ENCODE peak calls at places on chromosomes 13 and 19, in nine cellular contexts. W is H1, N is K562, L is transverse colon, Z is esophagus muscularis mucosa, H is spleen, J is HCT116, M is sigmoid colon, C is stomach. V is an unnamed sample.

GRCh38 chr19:36097036-36097435 is 13.9 kb upstream of the OVOL3 start:
- DNase-seq in W (no peak), N (no peak), L (no peak), Z (no peak), H (no peak), J (no peak), M (no peak), C (no peak), V (no peak)

GRCh38 chr19:5128251-5128931 is 159.5 kb downstream of the KDM4B start:
- DNase-seq in W (no peak), N (peak), L (no peak), Z (no peak), H (no peak), J (no peak), M (peak), C (peak), V (no peak)

GRCh38 chr13:39023761-39024160 is 14.1 kb downstream of the PROSER1 start:
- DNase-seq in W (no peak), N (no peak), L (peak), Z (no peak), H (no peak), J (no peak), M (no peak), C (no peak), V (peak)

GRCh38 chr13:20425819-20426219 is 99.8 kb downstream of the CRYL1 start:
- DNase-seq in W (no peak), N (no peak), L (no peak), Z (peak), H (no peak), J (no peak), M (no peak), C (no peak), V (no peak)

GRCh38 chr19:5059191-5059579 is 90.3 kb downstream of the KDM4B start:
- DNase-seq in W (no peak), N (no peak), L (no peak), Z (no peak), H (no peak), J (no peak), M (no peak), C (no peak), V (peak)

GRCh38 chr13:111282425-111282824 is 38.0 kb upstream of the TEX29 start:
- DNase-seq in W (no peak), N (no peak), L (no peak), Z (peak), H (no peak), J (no peak), M (no peak), C (no peak), V (no peak)

GRCh38 chr19:48147597-48148175 is 22.5 kb downstream of the LIG1 start:
- DNase-seq in W (no peak), N (no peak), L (no peak), Z (no peak), H (no peak), J (no peak), M (no peak), C (no peak), V (no peak)

GRCh38 chr13:102012299-102013293 is 389.3 kb downstream of the FGF14 start:
- DNase-seq in W (no peak), N (no peak), L (no peak), Z (no peak), H (no peak), J (no peak), M (no peak), C (no peak), V (no peak)

GRCh38 chr19:14164088-14164487 is 27.7 kb upstream of the ASF1B start:
- DNase-seq in W (no peak), N (no peak), L (no peak), Z (no peak), H (no peak), J (no peak), M (no peak), C (no peak), V (no peak)

GRCh38 chr13:24651718-24652345 is 28.4 kb upstream of the ATP12A start:
- DNase-seq in W (no peak), N (no peak), L (peak), Z (no peak), H (no peak), J (no peak), M (no peak), C (no peak), V (no peak)

GRCh38 chr19:49567722-49568454 is 12.5 kb downstream of the NOSIP start:
- DNase-seq in W (no peak), N (no peak), L (peak), Z (no peak), H (no peak), J (no peak), M (no peak), C (no peak), V (no peak)

GRCh38 chr13:53010374-53011105 is 18.1 kb upstream of the OLFM4 start:
- DNase-seq in W (no peak), N (no peak), L (peak), Z (peak), H (no peak), J (no peak), M (no peak), C (peak), V (no peak)

GRCh38 chr19:17292301-17293074 is 10.7 kb downstream of the ABHD8 start:
- DNase-seq in W (peak), N (peak), L (peak), Z (peak), H (peak), J (peak), M (peak), C (peak), V (peak)

GRCh38 chr19:18377026-18377425 is 8.9 kb upstream of the GDF15 start:
- DNase-seq in W (no peak), N (no peak), L (no peak), Z (no peak), H (no peak), J (no peak), M (no peak), C (peak), V (no peak)

GRCh38 chr19:6536138-6536671 is 5.4 kb downstream of the TNFSF9 start:
- DNase-seq in W (no peak), N (peak), L (peak), Z (no peak), H (peak), J (peak), M (no peak), C (peak), V (peak)

GRCh38 chr19:47446534-47447469 is 24.9 kb downstream of the SLC8A2 start:
- DNase-seq in W (peak), N (peak), L (peak), Z (no peak), H (no peak), J (peak), M (no peak), C (peak), V (peak)

GRCh38 chr19:39232708-39233107 is 12.1 kb downstream of the IFNL3 start:
- DNase-seq in W (no peak), N (no peak), L (no peak), Z (no peak), H (no peak), J (no peak), M (no peak), C (no peak), V (no peak)

GRCh38 chr19:5832049-5832448 is 7.5 kb downstream of the FUT6 start:
- DNase-seq in W (no peak), N (no peak), L (no peak), Z (no peak), H (no peak), J (no peak), M (no peak), C (no peak), V (no peak)

GRCh38 chr19:51323481-51323891 is 12.0 kb downstream of the IGLON5 start:
- DNase-seq in W (no peak), N (no peak), L (no peak), Z (no peak), H (peak), J (no peak), M (no peak), C (no peak), V (peak)

GRCh38 chr13:47484564-47484963 is 516.5 kb downstream of the SUCLA2 start:
- DNase-seq in W (no peak), N (no peak), L (no peak), Z (no peak), H (no peak), J (no peak), M (no peak), C (no peak), V (no peak)

GRCh38 chr19:13100031-13100588 is 2.5 kb downstream of the LYL1 start:
- DNase-seq in W (no peak), N (no peak), L (no peak), Z (no peak), H (peak), J (no peak), M (no peak), C (no peak), V (peak)

GRCh38 chr19:39333507-39333906 is 2.3 kb downstream of the GMFG start:
- DNase-seq in W (no peak), N (no peak), L (no peak), Z (no peak), H (no peak), J (no peak), M (no peak), C (no peak), V (no peak)

GRCh38 chr19:32809254-32809653 is 60.3 kb downstream of the SLC7A9 start:
- DNase-seq in W (no peak), N (no peak), L (no peak), Z (no peak), H (no peak), J (no peak), M (no peak), C (no peak), V (no peak)

GRCh38 chr13:56347014-56347413 is 793.7 kb upstream of the PRR20A start:
- DNase-seq in W (no peak), N (no peak), L (no peak), Z (no peak), H (no peak), J (no peak), M (no peak), C (no peak), V (no peak)

GRCh38 chr19:38264486-38265212 is at the start of gene SPINT2:
- DNase-seq in W (peak), N (no peak), L (no peak), Z (no peak), H (peak), J (peak), M (no peak), C (no peak), V (no peak)

GRCh38 chr19:15038304-15038703 is 11.0 kb upstream of the CASP14 start:
- DNase-seq in W (no peak), N (no peak), L (no peak), Z (no peak), H (no peak), J (no peak), M (no peak), C (no peak), V (no peak)

GRCh38 chr13:65917731-65918130 is 1312.4 kb downstream of the PCDH9 start:
- DNase-seq in W (no peak), N (no peak), L (no peak), Z (no peak), H (no peak), J (no peak), M (no peak), C (no peak), V (no peak)

GRCh38 chr13:43787998-43788397 is 1.2 kb upstream of the ENOX1 start:
- DNase-seq in W (no peak), N (no peak), L (no peak), Z (no peak), H (no peak), J (peak), M (no peak), C (no peak), V (no peak)

GRCh38 chr19:36679455-36679854 is 8.0 kb upstream of the ZNF567 start:
- DNase-seq in W (no peak), N (no peak), L (no peak), Z (no peak), H (no peak), J (no peak), M (no peak), C (no peak), V (no peak)

GRCh38 chr13:105346141-105346766 is 1189.2 kb downstream of the EFNB2 start:
- DNase-seq in W (no peak), N (no peak), L (no peak), Z (no peak), H (no peak), J (peak), M (no peak), C (no peak), V (no peak)

GRCh38 chr13:94784066-94784465 is 71.7 kb upstream of the SOX21 start:
- DNase-seq in W (no peak), N (no peak), L (no peak), Z (no peak), H (no peak), J (no peak), M (no peak), C (no peak), V (no peak)

GRCh38 chr19:17795495-17795856 is 538 bp downstream of the B3GNT3 start:
- DNase-seq in W (no peak), N (no peak), L (no peak), Z (no peak), H (no peak), J (no peak), M (no peak), C (no peak), V (no peak)

GRCh38 chr13:95956589-95957148 is 96.5 kb downstream of the UGGT2 start:
- DNase-seq in W (no peak), N (no peak), L (no peak), Z (no peak), H (no peak), J (no peak), M (no peak), C (no peak), V (no peak)

GRCh38 chr19:29699861-29700260 is 15.2 kb downstream of the C19orf12 start:
- DNase-seq in W (no peak), N (no peak), L (no peak), Z (no peak), H (peak), J (no peak), M (no peak), C (no peak), V (no peak)

GRCh38 chr19:49147923-49148682 is 7.1 kb downstream of the HRC start:
- DNase-seq in W (no peak), N (peak), L (no peak), Z (no peak), H (no peak), J (no peak), M (no peak), C (no peak), V (no peak)

GRCh38 chr13:52158629-52159158 is 703 bp downstream of the NEK3 start:
- DNase-seq in W (no peak), N (peak), L (peak), Z (peak), H (no peak), J (no peak), M (peak), C (no peak), V (peak)

GRCh38 chr19:28966737-28967401 is 246.1 kb downstream of the UQCRFS1 start:
- DNase-seq in W (no peak), N (no peak), L (no peak), Z (no peak), H (no peak), J (no peak), M (no peak), C (no peak), V (no peak)

GRCh38 chr19:54297759-54298305 is 15.1 kb downstream of the LILRA5 start:
- DNase-seq in W (no peak), N (no peak), L (no peak), Z (no peak), H (peak), J (peak), M (peak), C (no peak), V (no peak)

GRCh38 chr19:54299515-54299914 is 13.5 kb downstream of the LILRA5 start:
- DNase-seq in W (no peak), N (no peak), L (no peak), Z (no peak), H (no peak), J (no peak), M (peak), C (no peak), V (no peak)

GRCh38 chr19:54298357-54299125 is 14.4 kb downstream of the LILRA5 start:
- DNase-seq in W (no peak), N (no peak), L (no peak), Z (no peak), H (peak), J (no peak), M (peak), C (no peak), V (no peak)

GRCh38 chr19:54302252-54302651 is 10.7 kb downstream of the LILRA5 start:
- DNase-seq in W (no peak), N (no peak), L (no peak), Z (no peak), H (no peak), J (no peak), M (no peak), C (no peak), V (peak)

DNA sequence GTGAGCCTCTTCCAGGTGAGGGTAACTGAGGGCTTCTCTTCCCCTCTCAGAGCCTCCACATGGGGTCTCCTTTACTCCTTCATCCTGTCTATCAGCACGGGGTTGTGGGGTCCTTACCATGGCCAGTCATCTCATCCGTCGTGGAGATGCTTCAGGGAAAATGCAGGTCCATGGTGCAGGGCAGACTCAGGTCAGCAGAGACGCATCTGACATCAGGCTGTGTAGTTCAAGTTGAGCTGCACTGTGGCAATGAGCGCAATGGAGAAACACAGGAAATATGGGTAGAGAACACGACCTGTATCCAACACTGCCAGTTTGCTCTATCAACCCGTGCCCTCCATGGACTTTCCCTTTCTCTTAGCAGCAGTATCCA is 13.9 kb downstream of the LILRA5 start:
- DNase-seq in W (no peak), N (no peak), L (no peak), Z (no peak), H (peak), J (no peak), M (peak), C (no peak), V (no peak)
- H3K27ac ChIP-seq in W (no peak), N (no peak), L (no peak), Z (no peak), H (peak), J (no peak), M (no peak), C (no peak), V (no peak)

GRCh38 chr19:1383311-1384084 is at the start of gene NDUFS7:
- DNase-seq in W (peak), N (peak), L (peak), Z (peak), H (peak), J (peak), M (peak), C (peak), V (peak)
- TF ChIP-seq POLR2A in W (peak), N (peak), L (peak), Z (peak), H (no peak), J (no peak), M (peak), C (no peak), V (peak)

GRCh38 chr19:2964874-2965273 is 12.5 kb upstream of the TLE6 start:
- DNase-seq in W (no peak), N (no peak), L (no peak), Z (no peak), H (no peak), J (no peak), M (no peak), C (no peak), V (no peak)

GRCh38 chr19:2963122-2963521 is 14.2 kb upstream of the TLE6 start:
- DNase-seq in W (no peak), N (no peak), L (no peak), Z (no peak), H (no peak), J (no peak), M (no peak), C (no peak), V (no peak)

GRCh38 chr19:2960120-2960519 is 15.3 kb upstream of the ZNF77 start:
- DNase-seq in W (no peak), N (no peak), L (no peak), Z (no peak), H (no peak), J (no peak), M (no peak), C (no peak), V (no peak)

GRCh38 chr19:2957160-2957559 is 12.4 kb upstream of the ZNF77 start:
- DNase-seq in W (no peak), N (no peak), L (no peak), Z (no peak), H (no peak), J (no peak), M (no peak), C (no peak), V (no peak)

DNA sequence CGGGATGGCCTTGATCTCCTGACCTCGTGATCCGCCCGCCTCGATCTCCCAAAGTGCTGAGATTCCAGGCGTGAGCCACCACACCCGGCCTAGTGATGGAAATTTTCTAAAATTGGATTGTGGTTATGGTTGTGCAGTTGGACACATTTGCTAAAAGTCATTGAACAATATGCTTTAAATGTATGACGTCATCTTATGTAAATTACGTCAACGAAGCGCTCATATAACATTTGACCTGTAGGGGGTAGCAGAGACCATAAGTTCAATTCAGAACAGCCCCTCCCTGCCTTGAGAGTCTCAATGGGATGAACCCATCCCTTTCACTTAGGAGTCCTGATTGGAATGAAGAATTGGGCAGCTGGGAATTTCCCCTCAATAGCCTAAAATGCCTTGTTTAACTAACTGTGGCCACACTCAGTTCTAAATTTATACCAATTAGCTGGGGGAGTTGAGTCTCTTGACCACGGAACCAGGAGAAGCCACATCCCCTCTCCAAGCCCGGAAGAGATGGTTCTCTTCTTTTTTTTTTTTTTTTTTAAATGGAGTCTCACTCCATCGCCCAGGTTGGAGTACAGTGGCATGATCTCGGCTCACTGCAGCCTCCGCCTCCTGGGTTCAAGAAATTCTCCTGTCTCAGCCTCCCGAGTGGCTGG is 15.2 kb upstream of the TLE6 start:
- DNase-seq in W (no peak), N (peak), L (peak), Z (peak), H (no peak), J (peak), M (no peak), C (peak), V (no peak)
- TF ChIP-seq POLR2AphosphoS5 in W (no peak), N (no peak), L (peak), Z (peak), H (no peak), J (no peak), M (no peak), C (peak), V (no peak)

DNA sequence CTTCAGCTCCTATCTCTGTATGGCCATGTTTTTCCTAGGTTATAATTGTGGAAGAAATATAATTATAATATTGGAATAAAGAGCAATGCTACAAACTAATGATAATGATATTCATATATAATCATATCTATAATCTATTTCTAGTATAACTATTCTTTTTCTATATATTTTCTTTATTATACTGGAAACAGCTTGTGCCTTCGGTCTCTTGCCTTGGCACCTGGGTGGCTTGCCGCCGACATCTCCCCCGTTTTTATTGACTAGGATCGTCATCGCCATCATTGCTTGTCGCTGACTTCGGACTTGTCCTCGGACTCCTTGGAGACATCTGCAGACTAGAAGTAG is 24.2 kb downstream of the ZNF763 start:
- DNase-seq in W (no peak), N (no peak), L (no peak), Z (no peak), H (no peak), J (no peak), M (no peak), C (no peak), V (no peak)
- H3K27ac ChIP-seq in W (no peak), N (no peak), L (peak), Z (peak), H (peak), J (no peak), M (peak), C (peak), V (peak)

V was measured in upper lobe of left lung.